ENCODE peak calls at places on chromosomes 5 and 9, in eight cellular contexts. One of them, this sample, is unnamed.

GRCh38 chr9:131138676-131139075 is 13.3 kb downstream of the NUP214 start:
- DNase-seq in SK-MEL-5: no peak
- DNase-seq in GM13976: no peak
- DNase-seq in fibroblast of lung: no peak
- DNase-seq in MV-4-11: no peak
- DNase-seq in CD8-positive, alpha-beta T cell: no peak
- DNase-seq in adrenal gland: no peak
- DNase-seq in cardiac fibroblast: no peak
- DNase-seq in this sample: no peak

GRCh38 chr9:101481296-101481695 is 45.7 kb upstream of the ALDOB start:
- DNase-seq in SK-MEL-5: no peak
- DNase-seq in GM13976: no peak
- DNase-seq in fibroblast of lung: no peak
- DNase-seq in MV-4-11: no peak
- DNase-seq in CD8-positive, alpha-beta T cell: no peak
- DNase-seq in adrenal gland: no peak
- DNase-seq in cardiac fibroblast: no peak
- DNase-seq in this sample: no peak

GRCh38 chr9:78103971-78104433 is 72.4 kb upstream of the GNAQ start:
- DNase-seq in SK-MEL-5: no peak
- DNase-seq in GM13976: no peak
- DNase-seq in fibroblast of lung: no peak
- DNase-seq in MV-4-11: peak
- DNase-seq in CD8-positive, alpha-beta T cell: peak
- DNase-seq in adrenal gland: no peak
- DNase-seq in cardiac fibroblast: no peak
- DNase-seq in this sample: no peak

GRCh38 chr5:62376064-62376463 is 27.6 kb downstream of the DIMT1 start:
- DNase-seq in SK-MEL-5: no peak
- DNase-seq in GM13976: no peak
- DNase-seq in fibroblast of lung: peak
- DNase-seq in MV-4-11: no peak
- DNase-seq in CD8-positive, alpha-beta T cell: no peak
- DNase-seq in adrenal gland: no peak
- DNase-seq in cardiac fibroblast: peak
- DNase-seq in this sample: no peak

GRCh38 chr9:15722888-15723287 is 170.0 kb downstream of the CCDC171 start:
- DNase-seq in SK-MEL-5: peak
- DNase-seq in GM13976: no peak
- DNase-seq in fibroblast of lung: peak
- DNase-seq in MV-4-11: no peak
- DNase-seq in CD8-positive, alpha-beta T cell: no peak
- DNase-seq in adrenal gland: no peak
- DNase-seq in cardiac fibroblast: no peak
- DNase-seq in this sample: no peak

GRCh38 chr5:139363937-139364336 is 19.2 kb downstream of the SLC23A1 start:
- DNase-seq in SK-MEL-5: no peak
- DNase-seq in GM13976: no peak
- DNase-seq in fibroblast of lung: no peak
- DNase-seq in MV-4-11: no peak
- DNase-seq in CD8-positive, alpha-beta T cell: no peak
- DNase-seq in adrenal gland: peak
- DNase-seq in cardiac fibroblast: no peak
- DNase-seq in this sample: no peak

GRCh38 chr5:39440964-39441363 is 16.2 kb upstream of the DAB2 start:
- DNase-seq in SK-MEL-5: no peak
- DNase-seq in GM13976: no peak
- DNase-seq in fibroblast of lung: no peak
- DNase-seq in MV-4-11: no peak
- DNase-seq in CD8-positive, alpha-beta T cell: no peak
- DNase-seq in adrenal gland: no peak
- DNase-seq in cardiac fibroblast: peak
- DNase-seq in this sample: no peak

GRCh38 chr5:99032234-99033013 is 103.6 kb upstream of the CHD1 start:
- DNase-seq in SK-MEL-5: peak
- DNase-seq in GM13976: peak
- DNase-seq in fibroblast of lung: peak
- DNase-seq in MV-4-11: peak
- DNase-seq in CD8-positive, alpha-beta T cell: peak
- DNase-seq in adrenal gland: peak
- DNase-seq in cardiac fibroblast: peak
- DNase-seq in this sample: no peak

GRCh38 chr9:90478821-90479220 is 163.8 kb downstream of the DIRAS2 start:
- DNase-seq in SK-MEL-5: no peak
- DNase-seq in GM13976: no peak
- DNase-seq in fibroblast of lung: no peak
- DNase-seq in MV-4-11: no peak
- DNase-seq in CD8-positive, alpha-beta T cell: no peak
- DNase-seq in adrenal gland: no peak
- DNase-seq in cardiac fibroblast: no peak
- DNase-seq in this sample: no peak

GRCh38 chr9:121189006-121189405 is 12.7 kb downstream of the RAB14 start:
- DNase-seq in SK-MEL-5: no peak
- DNase-seq in GM13976: no peak
- DNase-seq in fibroblast of lung: no peak
- DNase-seq in MV-4-11: no peak
- DNase-seq in CD8-positive, alpha-beta T cell: no peak
- DNase-seq in adrenal gland: no peak
- DNase-seq in cardiac fibroblast: no peak
- DNase-seq in this sample: no peak

GRCh38 chr9:4226331-4227250 is 73.3 kb downstream of the GLIS3 start:
- DNase-seq in SK-MEL-5: no peak
- DNase-seq in GM13976: no peak
- DNase-seq in fibroblast of lung: peak
- DNase-seq in MV-4-11: no peak
- DNase-seq in CD8-positive, alpha-beta T cell: no peak
- DNase-seq in adrenal gland: no peak
- DNase-seq in cardiac fibroblast: no peak
- DNase-seq in this sample: no peak

GRCh38 chr5:23001120-23001519 is 148.0 kb upstream of the CDH12 start:
- DNase-seq in SK-MEL-5: no peak
- DNase-seq in GM13976: no peak
- DNase-seq in fibroblast of lung: no peak
- DNase-seq in MV-4-11: no peak
- DNase-seq in CD8-positive, alpha-beta T cell: no peak
- DNase-seq in adrenal gland: no peak
- DNase-seq in cardiac fibroblast: no peak
- DNase-seq in this sample: no peak

GRCh38 chr5:170141636-170142035 is 35.9 kb downstream of the FOXI1 start:
- DNase-seq in SK-MEL-5: no peak
- DNase-seq in GM13976: no peak
- DNase-seq in fibroblast of lung: no peak
- DNase-seq in MV-4-11: no peak
- DNase-seq in CD8-positive, alpha-beta T cell: no peak
- DNase-seq in adrenal gland: no peak
- DNase-seq in cardiac fibroblast: no peak
- DNase-seq in this sample: no peak

GRCh38 chr9:121599186-121599871 is 52.1 kb upstream of the DAB2IP start:
- DNase-seq in SK-MEL-5: peak
- DNase-seq in GM13976: peak
- DNase-seq in fibroblast of lung: peak
- DNase-seq in MV-4-11: no peak
- DNase-seq in CD8-positive, alpha-beta T cell: no peak
- DNase-seq in adrenal gland: peak
- DNase-seq in cardiac fibroblast: no peak
- DNase-seq in this sample: no peak

GRCh38 chr5:15980835-15981234 is 198.8 kb downstream of the MARCHF11 start:
- DNase-seq in SK-MEL-5: no peak
- DNase-seq in GM13976: no peak
- DNase-seq in fibroblast of lung: no peak
- DNase-seq in MV-4-11: no peak
- DNase-seq in CD8-positive, alpha-beta T cell: no peak
- DNase-seq in adrenal gland: no peak
- DNase-seq in cardiac fibroblast: no peak
- DNase-seq in this sample: no peak

GRCh38 chr9:99134893-99135341 is 30.0 kb downstream of the TGFBR1 start:
- DNase-seq in SK-MEL-5: no peak
- DNase-seq in GM13976: no peak
- DNase-seq in fibroblast of lung: peak
- DNase-seq in MV-4-11: peak
- DNase-seq in CD8-positive, alpha-beta T cell: no peak
- DNase-seq in adrenal gland: no peak
- DNase-seq in cardiac fibroblast: peak
- DNase-seq in this sample: no peak

GRCh38 chr5:108797396-108797795 is 49.7 kb downstream of the FER start:
- DNase-seq in SK-MEL-5: no peak
- DNase-seq in GM13976: no peak
- DNase-seq in fibroblast of lung: no peak
- DNase-seq in MV-4-11: no peak
- DNase-seq in CD8-positive, alpha-beta T cell: no peak
- DNase-seq in adrenal gland: no peak
- DNase-seq in cardiac fibroblast: no peak
- DNase-seq in this sample: no peak

GRCh38 chr5:944621-944927 is 51.9 kb downstream of the TRIP13 start:
- DNase-seq in SK-MEL-5: no peak
- DNase-seq in GM13976: no peak
- DNase-seq in fibroblast of lung: no peak
- DNase-seq in MV-4-11: no peak
- DNase-seq in CD8-positive, alpha-beta T cell: no peak
- DNase-seq in adrenal gland: no peak
- DNase-seq in cardiac fibroblast: no peak
- DNase-seq in this sample: no peak

GRCh38 chr5:81097733-81098132 is 135.4 kb upstream of the CKMT2 start:
- DNase-seq in SK-MEL-5: no peak
- DNase-seq in GM13976: no peak
- DNase-seq in fibroblast of lung: peak
- DNase-seq in MV-4-11: no peak
- DNase-seq in CD8-positive, alpha-beta T cell: no peak
- DNase-seq in adrenal gland: no peak
- DNase-seq in cardiac fibroblast: no peak
- DNase-seq in this sample: no peak

GRCh38 chr9:89880161-89880560 is 275.3 kb downstream of the GADD45G start:
- DNase-seq in SK-MEL-5: no peak
- DNase-seq in GM13976: no peak
- DNase-seq in fibroblast of lung: no peak
- DNase-seq in MV-4-11: no peak
- DNase-seq in CD8-positive, alpha-beta T cell: no peak
- DNase-seq in adrenal gland: peak
- DNase-seq in cardiac fibroblast: no peak
- DNase-seq in this sample: no peak

GRCh38 chr5:133821311-133821741 is 147.1 kb downstream of the C5orf15 start:
- DNase-seq in SK-MEL-5: no peak
- DNase-seq in GM13976: peak
- DNase-seq in fibroblast of lung: no peak
- DNase-seq in MV-4-11: no peak
- DNase-seq in CD8-positive, alpha-beta T cell: no peak
- DNase-seq in adrenal gland: no peak
- DNase-seq in cardiac fibroblast: no peak
- DNase-seq in this sample: no peak

This sample was measured in activated effector memory CD4-positive, alpha-beta T cell treated with Interleukin-2 at 50 U/mL for 16 hours.